ENCODE peak calls at places on chromosomes 12 and 14, in ten cellular contexts. Z is A549; F is naive thymus-derived CD4-positive, alpha-beta T cell; H is GM12864; R is NCI-H146; G is amniotic stem cell; B is HCT116; P is stimulated activated CD4-positive, alpha-beta T cell treated with anti-CD3 and anti-CD28 coated beads, Interleukin-15, amount 100 ng/mL, for 1 hour; E is sciatic nerve; X is GM20000. I is an unnamed sample.

GRCh38 chr14:28653521-28653920 is 113.1 kb upstream of the FOXG1 start:
- DNase-seq in B (no peak), Z (peak; percentile 44), X (no peak), F (no peak), E (no peak), P (no peak), H (no peak), G (no peak), R (peak; percentile 93), I (no peak)

GRCh38 chr12:113190761-113191160 is 5.2 kb downstream of the RITA1 start:
- DNase-seq in Z (peak; percentile 86), H (no peak), R (no peak), P (no peak), B (peak; percentile 66), X (no peak), E (no peak), F (no peak), G (no peak), I (no peak)

GRCh38 chr14:77752799-77753516 is 8.0 kb downstream of the SNW1 start:
- DNase-seq in E (no peak), X (no peak), R (no peak), Z (no peak), B (no peak), F (no peak), H (no peak), G (no peak), P (no peak), I (no peak)

GRCh38 chr14:55701638-55702037 is 121.6 kb downstream of the KTN1 start:
- DNase-seq in Z (peak; percentile 33), B (no peak), G (no peak), R (no peak), F (no peak), X (peak; percentile 51), E (no peak), H (no peak), P (no peak), I (no peak)

GRCh38 chr14:78141590-78141989 is 28.6 kb upstream of the NRXN3 start:
- DNase-seq in F (no peak), E (no peak), H (no peak), G (no peak), B (no peak), R (no peak), P (no peak), Z (no peak), X (no peak), I (no peak)

GRCh38 chr12:115371711-115372110 is 687.7 kb upstream of the TBX3 start:
- DNase-seq in B (no peak), F (no peak), G (no peak), X (no peak), P (no peak), H (no peak), E (no peak), R (no peak), Z (no peak), I (no peak)

GRCh38 chr12:50271724-50272247 is 11.5 kb downstream of the LIMA1 start:
- DNase-seq in G (no peak), Z (no peak), P (no peak), H (no peak), X (no peak), R (no peak), F (no peak), E (no peak), B (no peak), I (no peak)

GRCh38 chr12:109995703-109996482 is at the start of gene GIT2:
- DNase-seq in E (peak; percentile 95), P (peak; percentile 88), Z (peak; percentile 95), F (peak; percentile 93), G (peak; percentile 81), H (peak; percentile 89), B (peak; percentile 85), X (peak; percentile 96), R (peak; percentile 93), I (peak; percentile 98)

GRCh38 chr14:75469606-75470237 is 41.9 kb downstream of the JDP2 start:
- DNase-seq in Z (no peak), B (no peak), H (no peak), X (no peak), P (no peak), E (no peak), G (no peak), R (no peak), F (no peak), I (no peak)

GRCh38 chr12:75724913-75725312 is 213.5 kb upstream of the KRR1 start:
- DNase-seq in B (peak; percentile 83), X (no peak), H (no peak), R (peak; percentile 50), Z (peak; percentile 80), F (no peak), P (no peak), E (no peak), G (peak; percentile 60), I (no peak)

GRCh38 chr14:62002636-62003035 is 240.4 kb downstream of the SNAPC1 start:
- DNase-seq in Z (no peak), H (no peak), E (no peak), G (no peak), P (no peak), R (no peak), F (no peak), X (no peak), B (no peak), I (no peak)

GRCh38 chr14:91231446-91231845 is 13.1 kb downstream of the GPR68 start:
- DNase-seq in E (no peak), B (no peak), G (no peak), P (no peak), H (no peak), Z (no peak), F (no peak), R (no peak), X (no peak), I (no peak)

GRCh38 chr12:34606749-34607519 is 584.6 kb downstream of the ALG10 start:
- DNase-seq in R (no peak), H (no peak), Z (no peak), G (no peak), F (no peak), B (no peak), X (no peak), P (no peak), E (peak; percentile 36), I (peak; percentile 71)

GRCh38 chr12:120343692-120344091 is 16.1 kb upstream of the PLA2G1B start:
- DNase-seq in B (no peak), G (no peak), Z (no peak), X (no peak), F (no peak), R (no peak), H (no peak), P (no peak), E (no peak), I (no peak)

GRCh38 chr12:42166501-42166900 is 21.8 kb upstream of the GXYLT1 start:
- DNase-seq in B (no peak), R (no peak), G (no peak), E (no peak), H (no peak), X (no peak), F (no peak), Z (no peak), P (no peak), I (no peak)

GRCh38 chr12:110941391-110941790 is 21.0 kb upstream of the MYL2 start:
- DNase-seq in G (no peak), F (no peak), H (no peak), X (no peak), B (no peak), R (no peak), Z (no peak), E (no peak), P (no peak), I (no peak)

I was measured in posterior vena cava.